ENCODE peak calls at places on chromosomes 5 and 9, in nine cellular contexts. P is RPMI7951, X is left ventricle myocardium inferior, B is MV-4-11, Z is sciatic nerve, Y is amniotic epithelial cell, Q is A549, F is H9, K is NCI-H69. L is an unnamed sample.

GRCh38 chr5:15574806-15575205 is 74.8 kb downstream of the FBXL7 start:
- DNase-seq in P (no peak), X (no peak), B (no peak), Z (no peak), Y (no peak), Q (no peak), F (no peak), K (no peak), L (no peak)

GRCh38 chr5:139388198-139388821 is 1.4 kb downstream of the MZB1 start:
- DNase-seq in P (no peak), X (no peak), B (no peak), Z (peak), Y (no peak), Q (peak), F (no peak), K (peak), L (peak)

GRCh38 chr5:31824886-31825774 is 186.2 kb downstream of the PDZD2 start:
- DNase-seq in P (peak), X (no peak), B (peak), Z (peak), Y (peak), Q (peak), F (peak), K (peak), L (peak)

GRCh38 chr5:1218351-1219080 is 6.7 kb upstream of the SLC6A18 start:
- DNase-seq in P (no peak), X (no peak), B (no peak), Z (no peak), Y (no peak), Q (no peak), F (no peak), K (no peak), L (no peak)

GRCh38 chr5:126003309-126003708 is 419.9 kb upstream of the GRAMD2B start:
- DNase-seq in P (peak), X (peak), B (no peak), Z (peak), Y (peak), Q (no peak), F (no peak), K (peak), L (no peak)

GRCh38 chr9:120761011-120761410 is 32.2 kb downstream of the FBXW2 start:
- DNase-seq in P (no peak), X (no peak), B (no peak), Z (no peak), Y (no peak), Q (no peak), F (no peak), K (no peak), L (no peak)

GRCh38 chr5:122999947-123000563 is 36.5 kb downstream of the PPIC start:
- DNase-seq in P (peak), X (no peak), B (peak), Z (peak), Y (peak), Q (peak), F (peak), K (peak), L (peak)

GRCh38 chr5:154478752-154479159 is 729 bp upstream of the HAND1 start:
- DNase-seq in P (no peak), X (no peak), B (no peak), Z (no peak), Y (no peak), Q (no peak), F (peak), K (peak), L (no peak)

GRCh38 chr5:175711472-175712312 is 53.8 kb downstream of the HRH2 start:
- DNase-seq in P (no peak), X (no peak), B (no peak), Z (peak), Y (no peak), Q (no peak), F (no peak), K (no peak), L (no peak)

GRCh38 chr9:69671291-69671903 is 774 bp downstream of the APBA1 start:
- DNase-seq in P (no peak), X (no peak), B (peak), Z (peak), Y (no peak), Q (no peak), F (no peak), K (peak), L (no peak)

GRCh38 chr5:113989278-113989912 is 372.5 kb upstream of the KCNN2 start:
- DNase-seq in P (peak), X (no peak), B (no peak), Z (no peak), Y (no peak), Q (no peak), F (no peak), K (no peak), L (no peak)

GRCh38 chr9:137447722-137448568 is 6.8 kb upstream of the ENTPD8 start:
- DNase-seq in P (no peak), X (no peak), B (no peak), Z (no peak), Y (no peak), Q (no peak), F (no peak), K (no peak), L (no peak)

GRCh38 chr5:54357371-54358058 is 47.1 kb upstream of the ARL15 start:
- DNase-seq in P (peak), X (no peak), B (no peak), Z (no peak), Y (peak), Q (no peak), F (no peak), K (peak), L (no peak)

GRCh38 chr5:119398713-119399492 is 43.1 kb downstream of the TNFAIP8 start:
- DNase-seq in P (no peak), X (peak), B (peak), Z (no peak), Y (peak), Q (no peak), F (no peak), K (peak), L (peak)

GRCh38 chr5:64900618-64901017 is 131.9 kb downstream of the CWC27 start:
- DNase-seq in P (no peak), X (no peak), B (no peak), Z (no peak), Y (no peak), Q (no peak), F (no peak), K (peak), L (no peak)

GRCh38 chr5:99807346-99807745 is 727.8 kb upstream of the FAM174A start:
- DNase-seq in P (no peak), X (no peak), B (no peak), Z (no peak), Y (no peak), Q (no peak), F (no peak), K (peak), L (no peak)

GRCh38 chr5:139821806-139822552 is 26.4 kb downstream of the PSD2 start:
- DNase-seq in P (no peak), X (no peak), B (no peak), Z (no peak), Y (no peak), Q (no peak), F (no peak), K (no peak), L (no peak)

GRCh38 chr5:122156724-122157325 is 27.5 kb downstream of the ZNF474 start:
- DNase-seq in P (peak), X (no peak), B (no peak), Z (no peak), Y (peak), Q (no peak), F (no peak), K (peak), L (peak)

GRCh38 chr9:1042466-1042865 is 7.7 kb upstream of the DMRT2 start:
- DNase-seq in P (no peak), X (no peak), B (no peak), Z (no peak), Y (no peak), Q (no peak), F (peak), K (no peak), L (peak)

GRCh38 chr9:16286160-16286559 is 584.3 kb downstream of the BNC2 start:
- DNase-seq in P (no peak), X (no peak), B (no peak), Z (no peak), Y (no peak), Q (no peak), F (peak), K (peak), L (no peak)

GRCh38 chr5:76207122-76207521 is 123.9 kb downstream of the SV2C start:
- DNase-seq in P (no peak), X (no peak), B (peak), Z (no peak), Y (no peak), Q (no peak), F (no peak), K (no peak), L (no peak)

GRCh38 chr5:54845567-54845941 is 139.8 kb downstream of the ESM1 start:
- DNase-seq in P (peak), X (no peak), B (peak), Z (no peak), Y (peak), Q (no peak), F (no peak), K (no peak), L (no peak)

GRCh38 chr5:94245608-94246007 is 372.8 kb downstream of the KIAA0825 start:
- DNase-seq in P (no peak), X (no peak), B (peak), Z (no peak), Y (no peak), Q (no peak), F (no peak), K (no peak), L (no peak)

GRCh38 chr9:27367175-27367798 is 70.3 kb upstream of the EQTN start:
- DNase-seq in P (no peak), X (no peak), B (peak), Z (no peak), Y (no peak), Q (no peak), F (no peak), K (no peak), L (no peak)

GRCh38 chr5:1343315-1343751 is 1.6 kb downstream of the CLPTM1L start:
- DNase-seq in P (no peak), X (no peak), B (no peak), Z (no peak), Y (no peak), Q (no peak), F (no peak), K (no peak), L (no peak)

GRCh38 chr5:95375591-95375990 is 15.6 kb upstream of the FAM81B start:
- DNase-seq in P (no peak), X (no peak), B (no peak), Z (no peak), Y (no peak), Q (no peak), F (no peak), K (no peak), L (no peak)

GRCh38 chr5:57410374-57411320 is 72.0 kb downstream of the ACTBL2 start:
- DNase-seq in P (peak), X (no peak), B (no peak), Z (no peak), Y (no peak), Q (no peak), F (no peak), K (peak), L (no peak)

GRCh38 chr5:109589983-109590382 is 99.7 kb upstream of the MAN2A1 start:
- DNase-seq in P (no peak), X (no peak), B (no peak), Z (no peak), Y (peak), Q (no peak), F (no peak), K (peak), L (no peak)

GRCh38 chr5:1522601-1523479 is 920 bp downstream of the LPCAT1 start:
- DNase-seq in P (no peak), X (no peak), B (no peak), Z (peak), Y (no peak), Q (no peak), F (peak), K (peak), L (no peak)

GRCh38 chr5:178216779-178217178 is 12.4 kb downstream of the HNRNPAB start:
- DNase-seq in P (no peak), X (peak), B (no peak), Z (no peak), Y (no peak), Q (no peak), F (no peak), K (no peak), L (no peak)

GRCh38 chr9:129619787-129620668 is 873 bp downstream of the C9orf50 start:
- DNase-seq in P (peak), X (no peak), B (peak), Z (no peak), Y (no peak), Q (peak), F (peak), K (peak), L (peak)

L was measured in iPS-NIHi11.